ENCODE peak calls at places on chromosomes 13 and 19, in five cellular contexts. One of them, this sample, is unnamed.

GRCh38 chr13:49097374-49097773 is 121.7 kb downstream of the FNDC3A start:
- ATAC-seq in GM23338: no peak
- ATAC-seq in Right ventricle myocardium superior: peak; percentile 25
- ATAC-seq in right cardiac atrium: peak; percentile 53
- ATAC-seq in activated CD8-positive, alpha-beta memory T cell treated with anti-CD3 and anti-CD28 coated beads, Interleukin-2, amount 10 ng/mL, durations not matched to agents 7 days and 5 days: no peak
- ATAC-seq in this sample: no peak

GRCh38 chr19:50314724-50315700 is 14.2 kb downstream of the KCNC3 start:
- ATAC-seq in GM23338: no peak
- ATAC-seq in Right ventricle myocardium superior: no peak
- ATAC-seq in right cardiac atrium: no peak
- ATAC-seq in activated CD8-positive, alpha-beta memory T cell treated with anti-CD3 and anti-CD28 coated beads, Interleukin-2, amount 10 ng/mL, durations not matched to agents 7 days and 5 days: no peak
- ATAC-seq in this sample: no peak

GRCh38 chr19:3964256-3965194 is 6.4 kb downstream of the DAPK3 start:
- ATAC-seq in GM23338: no peak
- ATAC-seq in Right ventricle myocardium superior: no peak
- ATAC-seq in right cardiac atrium: no peak
- ATAC-seq in activated CD8-positive, alpha-beta memory T cell treated with anti-CD3 and anti-CD28 coated beads, Interleukin-2, amount 10 ng/mL, durations not matched to agents 7 days and 5 days: no peak
- ATAC-seq in this sample: no peak

GRCh38 chr19:5125376-5125775 is 156.5 kb downstream of the KDM4B start:
- ATAC-seq in GM23338: no peak
- ATAC-seq in Right ventricle myocardium superior: no peak
- ATAC-seq in right cardiac atrium: no peak
- ATAC-seq in activated CD8-positive, alpha-beta memory T cell treated with anti-CD3 and anti-CD28 coated beads, Interleukin-2, amount 10 ng/mL, durations not matched to agents 7 days and 5 days: no peak
- ATAC-seq in this sample: no peak

GRCh38 chr13:32804673-32805260 is 211.5 kb upstream of the KL start:
- ATAC-seq in GM23338: peak; percentile 66
- ATAC-seq in Right ventricle myocardium superior: no peak
- ATAC-seq in right cardiac atrium: no peak
- ATAC-seq in activated CD8-positive, alpha-beta memory T cell treated with anti-CD3 and anti-CD28 coated beads, Interleukin-2, amount 10 ng/mL, durations not matched to agents 7 days and 5 days: no peak
- ATAC-seq in this sample: no peak

GRCh38 chr19:5585461-5586299 is 17.9 kb upstream of the TINCR start:
- ATAC-seq in GM23338: peak; percentile 83
- ATAC-seq in Right ventricle myocardium superior: peak; percentile 38
- ATAC-seq in right cardiac atrium: peak; percentile 31
- ATAC-seq in activated CD8-positive, alpha-beta memory T cell treated with anti-CD3 and anti-CD28 coated beads, Interleukin-2, amount 10 ng/mL, durations not matched to agents 7 days and 5 days: no peak
- ATAC-seq in this sample: peak; percentile 75

GRCh38 chr13:99327133-99327532 is 19.9 kb upstream of the GPR183 start:
- ATAC-seq in GM23338: no peak
- ATAC-seq in Right ventricle myocardium superior: no peak
- ATAC-seq in right cardiac atrium: no peak
- ATAC-seq in activated CD8-positive, alpha-beta memory T cell treated with anti-CD3 and anti-CD28 coated beads, Interleukin-2, amount 10 ng/mL, durations not matched to agents 7 days and 5 days: no peak
- ATAC-seq in this sample: no peak

GRCh38 chr13:30905932-30906383 is at the start of gene MEDAG:
- ATAC-seq in GM23338: peak; percentile 60
- ATAC-seq in Right ventricle myocardium superior: peak; percentile 80
- ATAC-seq in right cardiac atrium: peak; percentile 94
- ATAC-seq in activated CD8-positive, alpha-beta memory T cell treated with anti-CD3 and anti-CD28 coated beads, Interleukin-2, amount 10 ng/mL, durations not matched to agents 7 days and 5 days: no peak
- ATAC-seq in this sample: peak; percentile 93

GRCh38 chr13:30932481-30933333 is at the start of gene TEX26:
- ATAC-seq in GM23338: peak; percentile 97
- ATAC-seq in Right ventricle myocardium superior: peak; percentile 73
- ATAC-seq in right cardiac atrium: peak; percentile 78
- ATAC-seq in activated CD8-positive, alpha-beta memory T cell treated with anti-CD3 and anti-CD28 coated beads, Interleukin-2, amount 10 ng/mL, durations not matched to agents 7 days and 5 days: no peak
- ATAC-seq in this sample: peak; percentile 20

GRCh38 chr13:50291611-50292010 is 276.4 kb downstream of the KCNRG start:
- ATAC-seq in GM23338: no peak
- ATAC-seq in Right ventricle myocardium superior: no peak
- ATAC-seq in right cardiac atrium: no peak
- ATAC-seq in activated CD8-positive, alpha-beta memory T cell treated with anti-CD3 and anti-CD28 coated beads, Interleukin-2, amount 10 ng/mL, durations not matched to agents 7 days and 5 days: no peak
- ATAC-seq in this sample: no peak

GRCh38 chr19:14337510-14337909 is 43.7 kb upstream of the ADGRE5 start:
- ATAC-seq in GM23338: peak; percentile 58
- ATAC-seq in Right ventricle myocardium superior: no peak
- ATAC-seq in right cardiac atrium: peak; percentile 25
- ATAC-seq in activated CD8-positive, alpha-beta memory T cell treated with anti-CD3 and anti-CD28 coated beads, Interleukin-2, amount 10 ng/mL, durations not matched to agents 7 days and 5 days: peak; percentile 42
- ATAC-seq in this sample: no peak

GRCh38 chr19:46447006-46447405 is 18.3 kb upstream of the PNMA8C start:
- ATAC-seq in GM23338: no peak
- ATAC-seq in Right ventricle myocardium superior: no peak
- ATAC-seq in right cardiac atrium: no peak
- ATAC-seq in activated CD8-positive, alpha-beta memory T cell treated with anti-CD3 and anti-CD28 coated beads, Interleukin-2, amount 10 ng/mL, durations not matched to agents 7 days and 5 days: no peak
- ATAC-seq in this sample: no peak

GRCh38 chr19:17402982-17403855 is 2.2 kb downstream of the BST2 start:
- ATAC-seq in GM23338: peak; percentile 81
- ATAC-seq in Right ventricle myocardium superior: no peak
- ATAC-seq in right cardiac atrium: peak; percentile 69
- ATAC-seq in activated CD8-positive, alpha-beta memory T cell treated with anti-CD3 and anti-CD28 coated beads, Interleukin-2, amount 10 ng/mL, durations not matched to agents 7 days and 5 days: peak; percentile 16
- ATAC-seq in this sample: no peak

GRCh38 chr19:55526216-55527196 is 10.4 kb downstream of the SBK2 start:
- ATAC-seq in GM23338: peak; percentile 61
- ATAC-seq in Right ventricle myocardium superior: peak; percentile 82
- ATAC-seq in right cardiac atrium: peak; percentile 88
- ATAC-seq in activated CD8-positive, alpha-beta memory T cell treated with anti-CD3 and anti-CD28 coated beads, Interleukin-2, amount 10 ng/mL, durations not matched to agents 7 days and 5 days: no peak
- ATAC-seq in this sample: peak; percentile 31

GRCh38 chr19:755063-755462 is 4.2 kb downstream of the MISP start:
- ATAC-seq in GM23338: no peak
- ATAC-seq in Right ventricle myocardium superior: no peak
- ATAC-seq in right cardiac atrium: no peak
- ATAC-seq in activated CD8-positive, alpha-beta memory T cell treated with anti-CD3 and anti-CD28 coated beads, Interleukin-2, amount 10 ng/mL, durations not matched to agents 7 days and 5 days: no peak
- ATAC-seq in this sample: no peak

GRCh38 chr13:30033681-30034447 is 183.4 kb upstream of the UBL3 start:
- ATAC-seq in GM23338: no peak
- ATAC-seq in Right ventricle myocardium superior: peak; percentile 20
- ATAC-seq in right cardiac atrium: no peak
- ATAC-seq in activated CD8-positive, alpha-beta memory T cell treated with anti-CD3 and anti-CD28 coated beads, Interleukin-2, amount 10 ng/mL, durations not matched to agents 7 days and 5 days: no peak
- ATAC-seq in this sample: no peak

GRCh38 chr13:50589139-50589538 is 254.4 kb downstream of the DLEU7 start:
- ATAC-seq in GM23338: no peak
- ATAC-seq in Right ventricle myocardium superior: peak; percentile 45
- ATAC-seq in right cardiac atrium: peak; percentile 28
- ATAC-seq in activated CD8-positive, alpha-beta memory T cell treated with anti-CD3 and anti-CD28 coated beads, Interleukin-2, amount 10 ng/mL, durations not matched to agents 7 days and 5 days: peak; percentile 66
- ATAC-seq in this sample: no peak

GRCh38 chr19:15187026-15188007 is 13.5 kb downstream of the NOTCH3 start:
- ATAC-seq in GM23338: peak; percentile 81
- ATAC-seq in Right ventricle myocardium superior: no peak
- ATAC-seq in right cardiac atrium: no peak
- ATAC-seq in activated CD8-positive, alpha-beta memory T cell treated with anti-CD3 and anti-CD28 coated beads, Interleukin-2, amount 10 ng/mL, durations not matched to agents 7 days and 5 days: peak; percentile 36
- ATAC-seq in this sample: no peak

GRCh38 chr19:49442354-49442753 is 1.0 kb upstream of the SLC17A7 start:
- ATAC-seq in GM23338: peak; percentile 4
- ATAC-seq in Right ventricle myocardium superior: peak; percentile 3
- ATAC-seq in right cardiac atrium: peak; percentile 2
- ATAC-seq in activated CD8-positive, alpha-beta memory T cell treated with anti-CD3 and anti-CD28 coated beads, Interleukin-2, amount 10 ng/mL, durations not matched to agents 7 days and 5 days: no peak
- ATAC-seq in this sample: peak; percentile 27

GRCh38 chr13:35891973-35892441 is 239.2 kb downstream of the DCLK1 start:
- ATAC-seq in GM23338: no peak
- ATAC-seq in Right ventricle myocardium superior: no peak
- ATAC-seq in right cardiac atrium: no peak
- ATAC-seq in activated CD8-positive, alpha-beta memory T cell treated with anti-CD3 and anti-CD28 coated beads, Interleukin-2, amount 10 ng/mL, durations not matched to agents 7 days and 5 days: no peak
- ATAC-seq in this sample: no peak

GRCh38 chr19:42095814-42096230 is 19.9 kb downstream of the ZNF574 start:
- ATAC-seq in GM23338: peak; percentile 89
- ATAC-seq in Right ventricle myocardium superior: no peak
- ATAC-seq in right cardiac atrium: no peak
- ATAC-seq in activated CD8-positive, alpha-beta memory T cell treated with anti-CD3 and anti-CD28 coated beads, Interleukin-2, amount 10 ng/mL, durations not matched to agents 7 days and 5 days: no peak
- ATAC-seq in this sample: peak; percentile 50

GRCh38 chr13:46206138-46206537 is 5.6 kb upstream of the LRRC63 start:
- ATAC-seq in GM23338: no peak
- ATAC-seq in Right ventricle myocardium superior: no peak
- ATAC-seq in right cardiac atrium: no peak
- ATAC-seq in activated CD8-positive, alpha-beta memory T cell treated with anti-CD3 and anti-CD28 coated beads, Interleukin-2, amount 10 ng/mL, durations not matched to agents 7 days and 5 days: no peak
- ATAC-seq in this sample: no peak

GRCh38 chr13:28043224-28043623 is 54.7 kb upstream of the URAD start:
- ATAC-seq in GM23338: no peak
- ATAC-seq in Right ventricle myocardium superior: no peak
- ATAC-seq in right cardiac atrium: no peak
- ATAC-seq in activated CD8-positive, alpha-beta memory T cell treated with anti-CD3 and anti-CD28 coated beads, Interleukin-2, amount 10 ng/mL, durations not matched to agents 7 days and 5 days: no peak
- ATAC-seq in this sample: no peak

GRCh38 chr19:3346677-3347353 is 19.6 kb upstream of the NFIC start:
- ATAC-seq in GM23338: no peak
- ATAC-seq in Right ventricle myocardium superior: peak; percentile 71
- ATAC-seq in right cardiac atrium: peak; percentile 73
- ATAC-seq in activated CD8-positive, alpha-beta memory T cell treated with anti-CD3 and anti-CD28 coated beads, Interleukin-2, amount 10 ng/mL, durations not matched to agents 7 days and 5 days: no peak
- ATAC-seq in this sample: peak; percentile 68

GRCh38 chr19:47351545-47351944 is 2.4 kb downstream of the DHX34 start:
- ATAC-seq in GM23338: peak; percentile 62
- ATAC-seq in Right ventricle myocardium superior: no peak
- ATAC-seq in right cardiac atrium: no peak
- ATAC-seq in activated CD8-positive, alpha-beta memory T cell treated with anti-CD3 and anti-CD28 coated beads, Interleukin-2, amount 10 ng/mL, durations not matched to agents 7 days and 5 days: no peak
- ATAC-seq in this sample: no peak

GRCh38 chr13:58547419-58547818 is 915.9 kb downstream of the PCDH17 start:
- ATAC-seq in GM23338: no peak
- ATAC-seq in Right ventricle myocardium superior: no peak
- ATAC-seq in right cardiac atrium: no peak
- ATAC-seq in activated CD8-positive, alpha-beta memory T cell treated with anti-CD3 and anti-CD28 coated beads, Interleukin-2, amount 10 ng/mL, durations not matched to agents 7 days and 5 days: no peak
- ATAC-seq in this sample: no peak

GRCh38 chr13:43785681-43786471 is 896 bp downstream of the ENOX1 start:
- ATAC-seq in GM23338: peak; percentile 66
- ATAC-seq in Right ventricle myocardium superior: peak; percentile 88
- ATAC-seq in right cardiac atrium: peak; percentile 94
- ATAC-seq in activated CD8-positive, alpha-beta memory T cell treated with anti-CD3 and anti-CD28 coated beads, Interleukin-2, amount 10 ng/mL, durations not matched to agents 7 days and 5 days: peak; percentile 54
- ATAC-seq in this sample: peak; percentile 91

GRCh38 chr13:58298556-58299135 is 667.1 kb downstream of the PCDH17 start:
- ATAC-seq in GM23338: no peak
- ATAC-seq in Right ventricle myocardium superior: no peak
- ATAC-seq in right cardiac atrium: no peak
- ATAC-seq in activated CD8-positive, alpha-beta memory T cell treated with anti-CD3 and anti-CD28 coated beads, Interleukin-2, amount 10 ng/mL, durations not matched to agents 7 days and 5 days: no peak
- ATAC-seq in this sample: no peak

GRCh38 chr13:79812070-79812850 is 331.3 kb downstream of the NDFIP2 start:
- ATAC-seq in GM23338: no peak
- ATAC-seq in Right ventricle myocardium superior: no peak
- ATAC-seq in right cardiac atrium: no peak
- ATAC-seq in activated CD8-positive, alpha-beta memory T cell treated with anti-CD3 and anti-CD28 coated beads, Interleukin-2, amount 10 ng/mL, durations not matched to agents 7 days and 5 days: no peak
- ATAC-seq in this sample: no peak

GRCh38 chr19:35734273-35734672 is 8.0 kb downstream of the IGFLR1 start:
- ATAC-seq in GM23338: no peak
- ATAC-seq in Right ventricle myocardium superior: no peak
- ATAC-seq in right cardiac atrium: no peak
- ATAC-seq in activated CD8-positive, alpha-beta memory T cell treated with anti-CD3 and anti-CD28 coated beads, Interleukin-2, amount 10 ng/mL, durations not matched to agents 7 days and 5 days: no peak
- ATAC-seq in this sample: no peak

GRCh38 chr19:17590780-17591688 is 35.6 kb downstream of the COLGALT1 start:
- ATAC-seq in GM23338: no peak
- ATAC-seq in Right ventricle myocardium superior: no peak
- ATAC-seq in right cardiac atrium: no peak
- ATAC-seq in activated CD8-positive, alpha-beta memory T cell treated with anti-CD3 and anti-CD28 coated beads, Interleukin-2, amount 10 ng/mL, durations not matched to agents 7 days and 5 days: peak; percentile 42
- ATAC-seq in this sample: no peak

GRCh38 chr19:30479231-30479630 is 107.0 kb downstream of the ZNF536 start:
- ATAC-seq in GM23338: no peak
- ATAC-seq in Right ventricle myocardium superior: peak; percentile 53
- ATAC-seq in right cardiac atrium: peak; percentile 72
- ATAC-seq in activated CD8-positive, alpha-beta memory T cell treated with anti-CD3 and anti-CD28 coated beads, Interleukin-2, amount 10 ng/mL, durations not matched to agents 7 days and 5 days: no peak
- ATAC-seq in this sample: peak; percentile 31

GRCh38 chr13:101530293-101530692 is 77.8 kb downstream of the ITGBL1 start:
- ATAC-seq in GM23338: no peak
- ATAC-seq in Right ventricle myocardium superior: no peak
- ATAC-seq in right cardiac atrium: no peak
- ATAC-seq in activated CD8-positive, alpha-beta memory T cell treated with anti-CD3 and anti-CD28 coated beads, Interleukin-2, amount 10 ng/mL, durations not matched to agents 7 days and 5 days: no peak
- ATAC-seq in this sample: no peak

GRCh38 chr13:35995136-35995535 is 136.0 kb downstream of the DCLK1 start:
- ATAC-seq in GM23338: no peak
- ATAC-seq in Right ventricle myocardium superior: no peak
- ATAC-seq in right cardiac atrium: no peak
- ATAC-seq in activated CD8-positive, alpha-beta memory T cell treated with anti-CD3 and anti-CD28 coated beads, Interleukin-2, amount 10 ng/mL, durations not matched to agents 7 days and 5 days: no peak
- ATAC-seq in this sample: no peak

GRCh38 chr13:71240906-71241305 is 626.1 kb downstream of the DACH1 start:
- ATAC-seq in GM23338: peak; percentile 72
- ATAC-seq in Right ventricle myocardium superior: peak; percentile 60
- ATAC-seq in right cardiac atrium: peak; percentile 56
- ATAC-seq in activated CD8-positive, alpha-beta memory T cell treated with anti-CD3 and anti-CD28 coated beads, Interleukin-2, amount 10 ng/mL, durations not matched to agents 7 days and 5 days: no peak
- ATAC-seq in this sample: no peak

GRCh38 chr13:66532146-66532545 is 698.0 kb downstream of the PCDH9 start:
- ATAC-seq in GM23338: no peak
- ATAC-seq in Right ventricle myocardium superior: no peak
- ATAC-seq in right cardiac atrium: no peak
- ATAC-seq in activated CD8-positive, alpha-beta memory T cell treated with anti-CD3 and anti-CD28 coated beads, Interleukin-2, amount 10 ng/mL, durations not matched to agents 7 days and 5 days: no peak
- ATAC-seq in this sample: no peak

GRCh38 chr19:2228157-2229030 is 7.7 kb downstream of the PLEKHJ1 start:
- ATAC-seq in GM23338: no peak
- ATAC-seq in Right ventricle myocardium superior: no peak
- ATAC-seq in right cardiac atrium: no peak
- ATAC-seq in activated CD8-positive, alpha-beta memory T cell treated with anti-CD3 and anti-CD28 coated beads, Interleukin-2, amount 10 ng/mL, durations not matched to agents 7 days and 5 days: no peak
- ATAC-seq in this sample: no peak

GRCh38 chr19:46639356-46640061 is 3.5 kb upstream of the GNG8 start:
- ATAC-seq in GM23338: peak; percentile 63
- ATAC-seq in Right ventricle myocardium superior: peak; percentile 54
- ATAC-seq in right cardiac atrium: peak; percentile 46
- ATAC-seq in activated CD8-positive, alpha-beta memory T cell treated with anti-CD3 and anti-CD28 coated beads, Interleukin-2, amount 10 ng/mL, durations not matched to agents 7 days and 5 days: no peak
- ATAC-seq in this sample: peak; percentile 33

GRCh38 chr19:2391118-2391725 is 31.2 kb downstream of the TMPRSS9 start:
- ATAC-seq in GM23338: peak; percentile 65
- ATAC-seq in Right ventricle myocardium superior: peak; percentile 65
- ATAC-seq in right cardiac atrium: peak; percentile 68
- ATAC-seq in activated CD8-positive, alpha-beta memory T cell treated with anti-CD3 and anti-CD28 coated beads, Interleukin-2, amount 10 ng/mL, durations not matched to agents 7 days and 5 days: peak; percentile 42
- ATAC-seq in this sample: no peak

GRCh38 chr19:46118136-46118535 is 6.4 kb downstream of the IGFL3 start:
- ATAC-seq in GM23338: no peak
- ATAC-seq in Right ventricle myocardium superior: no peak
- ATAC-seq in right cardiac atrium: no peak
- ATAC-seq in activated CD8-positive, alpha-beta memory T cell treated with anti-CD3 and anti-CD28 coated beads, Interleukin-2, amount 10 ng/mL, durations not matched to agents 7 days and 5 days: no peak
- ATAC-seq in this sample: no peak